ENCODE peak calls at places on chromosome 16, in nine cellular contexts. U, S, M, G, R, L, X, W and C are unnamed samples.

GRCh38 chr16:27769561-27770222 is 219.7 kb downstream of the KATNIP start:
- DNase-seq in X (no peak), G (no peak), U (no peak), W (no peak), L (no peak), M (peak), S (no peak), R (no peak), C (no peak)

GRCh38 chr16:22322741-22323140 is 25.5 kb downstream of the POLR3E start:
- DNase-seq in R (no peak), L (no peak), W (no peak), U (no peak), X (no peak), M (no peak), G (no peak), S (no peak), C (no peak)

GRCh38 chr16:29876186-29876577 is 13.2 kb upstream of the CDIPT start:
- DNase-seq in X (no peak), M (no peak), U (no peak), R (no peak), G (no peak), W (no peak), S (no peak), L (no peak), C (no peak)

GRCh38 chr16:70453117-70453890 is 1.1 kb upstream of the FCSK start:
- DNase-seq in W (no peak), U (no peak), G (no peak), X (no peak), R (no peak), L (no peak), M (no peak), S (no peak), C (no peak)

GRCh38 chr16:70428178-70428998 is 10.5 kb downstream of the ST3GAL2 start:
- DNase-seq in G (peak), S (no peak), L (peak), W (peak), U (peak), R (peak), X (no peak), M (peak), C (no peak)

GRCh38 chr16:67666032-67666537 is 465 bp downstream of the ENKD1 start:
- DNase-seq in S (no peak), G (peak), W (no peak), U (peak), R (no peak), M (no peak), L (no peak), X (no peak), C (no peak)

GRCh38 chr16:26133401-26133800 is 441.6 kb downstream of the HS3ST4 start:
- DNase-seq in U (no peak), W (no peak), G (no peak), M (no peak), R (no peak), S (no peak), X (no peak), L (no peak), C (no peak)

GRCh38 chr16:54926166-54926838 is 4.4 kb upstream of the IRX5 start:
- DNase-seq in W (no peak), U (no peak), M (peak), S (no peak), G (no peak), X (no peak), R (no peak), L (no peak), C (no peak)

GRCh38 chr16:56450275-56450889 is 750 bp downstream of the NUDT21 start:
- DNase-seq in X (no peak), U (no peak), M (peak), S (no peak), G (no peak), L (no peak), R (no peak), W (peak), C (no peak)

GRCh38 chr16:80804451-80805383 is at the start of gene CDYL2:
- DNase-seq in G (peak), R (no peak), U (peak), L (peak), X (no peak), W (peak), S (peak), M (no peak), C (no peak)

GRCh38 chr16:85613609-85614337 is 651 bp downstream of the GSE1 start:
- DNase-seq in M (peak), U (no peak), G (peak), W (peak), S (no peak), L (no peak), X (peak), R (peak), C (no peak)

GRCh38 chr16:7246578-7246977 is 86.1 kb upstream of the RBFOX1 start:
- DNase-seq in U (no peak), X (no peak), L (no peak), R (no peak), M (no peak), G (no peak), W (no peak), S (no peak), C (no peak)

GRCh38 chr16:19110537-19111391 is 3.0 kb upstream of the ITPRIPL2 start:
- DNase-seq in U (no peak), W (no peak), R (no peak), M (no peak), G (no peak), X (no peak), L (no peak), S (no peak), C (no peak)